ENCODE peak calls at places on chromosomes 6 and 20, in nine cellular contexts. One of them, this sample, is unnamed.

GRCh38 chr6:85920782-85921181 is 278.1 kb upstream of the SYNCRIP start:
- DNase-seq in OCI-LY7: no peak
- DNase-seq in endodermal cell: peak; percentile 73
- DNase-seq in heart right ventricle: peak; percentile 25
- DNase-seq in pancreas: peak; percentile 74
- DNase-seq in PC-9: no peak
- DNase-seq in fibroblast of lung: no peak
- DNase-seq in ovary: no peak
- DNase-seq in CD8-positive, alpha-beta T cell: no peak
- DNase-seq in this sample: no peak

GRCh38 chr20:38338849-38339520 is 7.3 kb upstream of the LBP start:
- DNase-seq in OCI-LY7: no peak
- DNase-seq in endodermal cell: peak; percentile 85
- DNase-seq in heart right ventricle: no peak
- DNase-seq in pancreas: no peak
- DNase-seq in PC-9: peak; percentile 34
- DNase-seq in fibroblast of lung: no peak
- DNase-seq in ovary: no peak
- DNase-seq in CD8-positive, alpha-beta T cell: no peak
- DNase-seq in this sample: peak; percentile 64

GRCh38 chr6:168860987-168861386 is 392.7 kb downstream of the THBS2 start:
- DNase-seq in OCI-LY7: no peak
- DNase-seq in endodermal cell: peak; percentile 36
- DNase-seq in heart right ventricle: no peak
- DNase-seq in pancreas: no peak
- DNase-seq in PC-9: no peak
- DNase-seq in fibroblast of lung: no peak
- DNase-seq in ovary: no peak
- DNase-seq in CD8-positive, alpha-beta T cell: no peak
- DNase-seq in this sample: no peak

GRCh38 chr20:48374986-48375715 is 452.6 kb downstream of the PREX1 start:
- DNase-seq in OCI-LY7: no peak
- DNase-seq in endodermal cell: no peak
- DNase-seq in heart right ventricle: no peak
- DNase-seq in pancreas: no peak
- DNase-seq in PC-9: peak; percentile 60
- DNase-seq in fibroblast of lung: no peak
- DNase-seq in ovary: no peak
- DNase-seq in CD8-positive, alpha-beta T cell: no peak
- DNase-seq in this sample: no peak

GRCh38 chr6:35725721-35726438 is 11.0 kb upstream of the ARMC12 start:
- DNase-seq in OCI-LY7: peak; percentile 34
- DNase-seq in endodermal cell: peak; percentile 51
- DNase-seq in heart right ventricle: peak; percentile 57
- DNase-seq in pancreas: no peak
- DNase-seq in PC-9: no peak
- DNase-seq in fibroblast of lung: no peak
- DNase-seq in ovary: peak; percentile 72
- DNase-seq in CD8-positive, alpha-beta T cell: no peak
- DNase-seq in this sample: no peak

GRCh38 chr6:33249732-33250625 is 21.7 kb downstream of the VPS52 start:
- DNase-seq in OCI-LY7: no peak
- DNase-seq in endodermal cell: no peak
- DNase-seq in heart right ventricle: peak; percentile 27
- DNase-seq in pancreas: peak; percentile 53
- DNase-seq in PC-9: peak; percentile 85
- DNase-seq in fibroblast of lung: peak; percentile 84
- DNase-seq in ovary: no peak
- DNase-seq in CD8-positive, alpha-beta T cell: no peak
- DNase-seq in this sample: peak; percentile 34

GRCh38 chr20:23436681-23437080 is 2.8 kb upstream of the CSTL1 start:
- DNase-seq in OCI-LY7: no peak
- DNase-seq in endodermal cell: peak; percentile 20
- DNase-seq in heart right ventricle: no peak
- DNase-seq in pancreas: no peak
- DNase-seq in PC-9: no peak
- DNase-seq in fibroblast of lung: no peak
- DNase-seq in ovary: no peak
- DNase-seq in CD8-positive, alpha-beta T cell: no peak
- DNase-seq in this sample: no peak

GRCh38 chr6:33992191-33992590 is 153.7 kb downstream of the GRM4 start:
- DNase-seq in OCI-LY7: no peak
- DNase-seq in endodermal cell: peak; percentile 26
- DNase-seq in heart right ventricle: no peak
- DNase-seq in pancreas: no peak
- DNase-seq in PC-9: no peak
- DNase-seq in fibroblast of lung: no peak
- DNase-seq in ovary: no peak
- DNase-seq in CD8-positive, alpha-beta T cell: no peak
- DNase-seq in this sample: peak; percentile 8

GRCh38 chr6:41009669-41010068 is 29.4 kb downstream of the UNC5CL start:
- DNase-seq in OCI-LY7: no peak
- DNase-seq in endodermal cell: no peak
- DNase-seq in heart right ventricle: no peak
- DNase-seq in pancreas: no peak
- DNase-seq in PC-9: no peak
- DNase-seq in fibroblast of lung: no peak
- DNase-seq in ovary: no peak
- DNase-seq in CD8-positive, alpha-beta T cell: no peak
- DNase-seq in this sample: no peak

DNA sequence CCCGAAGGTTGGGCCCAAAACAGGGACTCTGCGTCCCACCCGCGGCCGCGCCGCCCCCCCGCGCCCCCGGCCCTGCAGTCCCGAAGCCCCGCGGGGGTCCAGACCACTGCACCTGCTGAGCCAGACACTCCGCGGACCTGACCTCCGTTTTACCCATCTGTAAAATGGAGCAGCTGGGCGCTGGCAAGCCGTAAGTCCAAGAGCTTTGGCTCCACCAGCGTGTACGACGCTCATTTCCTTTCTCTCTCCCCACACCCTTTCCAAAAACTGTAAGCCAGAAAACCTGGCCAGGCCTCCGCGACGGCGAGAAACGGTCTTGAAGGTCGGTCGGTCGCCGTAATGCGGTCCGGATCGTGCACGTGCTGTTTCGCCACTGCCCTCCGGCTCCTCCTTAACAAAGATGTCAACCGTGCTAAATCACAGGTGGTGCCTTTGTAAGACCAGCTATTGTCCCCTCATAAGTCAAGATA is 7.8 kb upstream of the NR2E1 start:
- DNase-seq in OCI-LY7: no peak
- DNase-seq in endodermal cell: peak; percentile 74
- DNase-seq in heart right ventricle: no peak
- DNase-seq in pancreas: no peak
- DNase-seq in PC-9: no peak
- DNase-seq in fibroblast of lung: no peak
- DNase-seq in ovary: no peak
- DNase-seq in CD8-positive, alpha-beta T cell: no peak
- DNase-seq in this sample: no peak
- H3K4me3 ChIP-seq in OCI-LY7: no peak overlapping the region
- H3K4me3 ChIP-seq in endodermal cell: peak overlapping the region; percentile 53
- H3K4me3 ChIP-seq in heart right ventricle: peak overlapping the region; percentile 32
- H3K4me3 ChIP-seq in pancreas: peak overlapping the region; percentile 50
- H3K4me3 ChIP-seq in PC-9: no peak overlapping the region
- H3K4me3 ChIP-seq in fibroblast of lung: no peak overlapping the region
- H3K4me3 ChIP-seq in ovary: no peak overlapping the region
- H3K4me3 ChIP-seq in CD8-positive, alpha-beta T cell: no peak overlapping the region
- H3K4me3 ChIP-seq in this sample: peak overlapping the region; percentile 61

DNA sequence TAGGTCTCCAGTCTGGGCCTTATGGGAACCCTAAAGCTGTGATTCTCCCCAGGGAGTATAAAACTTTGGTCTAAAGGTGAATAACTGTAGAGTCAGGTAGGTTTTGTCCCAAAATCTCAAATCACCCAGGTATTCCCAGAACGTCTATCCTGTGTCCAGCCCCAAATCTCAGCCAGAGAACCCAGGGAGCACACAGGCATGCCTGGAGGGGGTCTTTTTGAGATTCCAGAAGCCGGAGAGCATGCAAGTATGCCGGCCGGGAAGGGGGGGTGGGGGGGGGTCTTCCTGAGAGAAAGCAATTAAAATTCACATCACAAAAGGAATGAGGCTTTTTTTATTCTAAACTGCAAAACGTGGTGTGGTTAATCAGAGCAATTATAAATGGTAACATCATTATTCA is 210.0 kb downstream of the PTPRT start:
- DNase-seq in OCI-LY7: no peak
- DNase-seq in endodermal cell: no peak
- DNase-seq in heart right ventricle: no peak
- DNase-seq in pancreas: no peak
- DNase-seq in PC-9: no peak
- DNase-seq in fibroblast of lung: no peak
- DNase-seq in ovary: no peak
- DNase-seq in CD8-positive, alpha-beta T cell: no peak
- DNase-seq in this sample: no peak
- H3K27ac ChIP-seq in OCI-LY7: no peak overlapping the region
- H3K27ac ChIP-seq in endodermal cell: no peak overlapping the region
- H3K27ac ChIP-seq in heart right ventricle: no peak overlapping the region
- H3K27ac ChIP-seq in pancreas: no peak overlapping the region
- H3K27ac ChIP-seq in PC-9: no peak overlapping the region
- H3K27ac ChIP-seq in fibroblast of lung: no peak overlapping the region
- H3K27ac ChIP-seq in ovary: no peak overlapping the region
- H3K27ac ChIP-seq in CD8-positive, alpha-beta T cell: no peak overlapping the region
- H3K27ac ChIP-seq in this sample: no peak overlapping the region

DNA sequence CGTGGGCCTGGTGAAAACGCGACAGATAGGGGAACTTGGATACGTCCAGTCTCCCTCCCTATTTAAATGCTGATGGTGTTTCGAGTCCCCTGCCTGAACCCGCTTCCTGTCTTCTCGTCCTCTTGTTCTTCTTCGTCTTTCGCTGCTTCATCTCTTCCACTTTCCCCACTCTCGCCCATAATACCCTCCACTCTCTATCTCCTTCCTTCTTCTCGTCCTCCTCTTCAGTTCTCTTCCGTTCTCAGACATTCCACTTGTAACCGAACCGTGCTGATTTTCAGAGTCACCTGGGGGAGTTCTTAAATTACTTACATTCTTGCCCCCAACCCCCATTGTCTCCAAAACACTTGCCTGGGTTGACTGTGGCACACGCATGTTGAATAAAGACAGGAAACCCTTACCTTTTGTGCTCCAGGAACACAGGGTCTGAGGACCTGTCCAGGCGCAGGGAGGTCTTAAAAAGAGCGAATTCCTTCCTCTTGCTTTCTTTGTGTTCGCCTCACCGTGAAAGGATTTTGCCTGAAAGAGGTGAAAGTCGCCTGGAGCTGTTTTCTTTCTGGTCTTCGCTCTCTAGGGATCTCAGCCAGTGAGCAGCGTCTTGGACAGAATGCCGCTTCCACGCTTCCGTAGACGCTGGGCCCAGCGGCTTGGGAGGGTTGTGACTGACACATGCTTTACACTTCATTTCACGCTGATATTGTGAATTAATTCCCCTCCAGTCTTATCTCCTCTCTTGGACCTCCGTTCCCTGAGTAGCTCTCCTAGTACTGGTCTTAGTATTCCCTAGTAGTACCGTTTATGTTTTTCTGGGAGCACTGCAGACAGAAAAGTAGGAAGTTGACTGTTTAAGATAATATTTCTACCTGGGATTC is 184.0 kb downstream of the GPX5 start:
- DNase-seq in OCI-LY7: no peak
- DNase-seq in endodermal cell: peak; percentile 80
- DNase-seq in heart right ventricle: no peak
- DNase-seq in pancreas: no peak
- DNase-seq in PC-9: no peak
- DNase-seq in fibroblast of lung: no peak
- DNase-seq in ovary: no peak
- DNase-seq in CD8-positive, alpha-beta T cell: no peak
- DNase-seq in this sample: no peak
- H3K4me3 ChIP-seq in OCI-LY7: no peak overlapping the region
- H3K4me3 ChIP-seq in endodermal cell: peak overlapping the region; percentile 96
- H3K4me3 ChIP-seq in heart right ventricle: no peak overlapping the region
- H3K4me3 ChIP-seq in pancreas: peak overlapping the region; percentile 11
- H3K4me3 ChIP-seq in PC-9: peak overlapping the region; percentile 69
- H3K4me3 ChIP-seq in fibroblast of lung: no peak overlapping the region
- H3K4me3 ChIP-seq in ovary: no peak overlapping the region
- H3K4me3 ChIP-seq in CD8-positive, alpha-beta T cell: no peak overlapping the region
- H3K4me3 ChIP-seq in this sample: no peak overlapping the region

DNA sequence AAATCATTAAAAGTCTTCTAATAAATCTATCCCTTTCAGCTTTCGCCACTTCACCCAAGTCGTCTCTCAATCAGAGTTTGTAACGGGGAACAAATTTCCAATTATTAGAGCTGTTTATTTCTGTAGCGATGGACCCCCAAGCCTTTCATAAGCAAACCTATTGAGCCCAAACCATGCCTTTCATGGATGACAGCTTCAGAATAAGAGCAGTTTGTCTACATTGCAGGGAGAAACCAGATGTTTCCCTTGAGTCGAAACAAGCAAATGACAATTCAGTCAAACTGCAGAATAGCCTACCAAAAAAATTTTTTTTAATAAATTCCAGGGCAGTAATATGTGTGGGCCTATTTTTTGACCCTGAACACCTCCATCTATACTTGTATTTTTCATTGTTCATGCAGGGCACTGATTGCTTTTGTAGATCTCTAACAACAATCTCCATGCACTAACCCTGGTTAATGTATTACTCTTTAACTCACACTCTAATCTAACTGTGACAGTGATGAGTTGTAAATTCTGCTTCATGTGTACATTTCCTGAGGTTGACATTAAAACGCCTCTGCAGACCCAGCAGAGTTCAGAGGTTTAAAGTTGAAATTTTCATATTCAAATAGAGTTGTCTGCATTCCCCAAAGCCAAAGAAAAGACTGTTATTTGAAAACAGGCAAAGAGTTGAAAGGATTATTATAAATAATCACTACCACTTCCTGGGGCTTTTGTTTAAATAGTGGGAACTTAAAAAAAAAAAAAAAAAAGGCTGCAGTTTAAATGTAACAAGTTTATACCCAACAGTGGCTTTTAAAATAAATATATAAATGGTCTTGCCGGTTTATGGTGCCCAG is 64.5 kb downstream of the ATP9A start:
- DNase-seq in OCI-LY7: no peak
- DNase-seq in endodermal cell: no peak
- DNase-seq in heart right ventricle: no peak
- DNase-seq in pancreas: no peak
- DNase-seq in PC-9: no peak
- DNase-seq in fibroblast of lung: no peak
- DNase-seq in ovary: no peak
- DNase-seq in CD8-positive, alpha-beta T cell: no peak
- DNase-seq in this sample: no peak
- H3K27ac ChIP-seq in OCI-LY7: no peak overlapping the region
- H3K27ac ChIP-seq in endodermal cell: no peak overlapping the region
- H3K27ac ChIP-seq in heart right ventricle: no peak overlapping the region
- H3K27ac ChIP-seq in pancreas: peak overlapping the region; percentile 30
- H3K27ac ChIP-seq in PC-9: no peak overlapping the region
- H3K27ac ChIP-seq in fibroblast of lung: no peak overlapping the region
- H3K27ac ChIP-seq in ovary: no peak overlapping the region
- H3K27ac ChIP-seq in CD8-positive, alpha-beta T cell: no peak overlapping the region
- H3K27ac ChIP-seq in this sample: no peak overlapping the region